ENCODE peak calls at places on chromosomes 1 and 21, in eight cellular contexts. One of them, this sample, is unnamed.
A peak's percentile ranks its signal among the peaks of the same experiment; 100 is the strongest.

GRCh38 chr1:58628987-58629598 is 52.0 kb upstream of the TACSTD2 start:
- DNase-seq in astrocyte of the cerebellum: no peak
- DNase-seq in A673: no peak
- DNase-seq in type B pancreatic cell: no peak
- DNase-seq in RWPE1: no peak
- DNase-seq in stomach: no peak
- DNase-seq in AG09319: no peak
- DNase-seq in left ventricle myocardium inferior: no peak
- DNase-seq in this sample: no peak

GRCh38 chr1:173112129-173112528 is 61.4 kb upstream of the TNFSF18 start:
- DNase-seq in RWPE1: no peak
- DNase-seq in stomach: no peak
- DNase-seq in A673: no peak
- DNase-seq in AG09319: no peak
- DNase-seq in astrocyte of the cerebellum: no peak
- DNase-seq in left ventricle myocardium inferior: no peak
- DNase-seq in type B pancreatic cell: no peak
- DNase-seq in this sample: no peak

GRCh38 chr1:62144238-62144831 is 50.3 kb upstream of the L1TD1 start:
- DNase-seq in left ventricle myocardium inferior: no peak
- DNase-seq in stomach: no peak
- DNase-seq in type B pancreatic cell: no peak
- DNase-seq in astrocyte of the cerebellum: peak; percentile 44
- DNase-seq in A673: peak; percentile 77
- DNase-seq in AG09319: peak; percentile 27
- DNase-seq in RWPE1: peak; percentile 18
- DNase-seq in this sample: no peak

GRCh38 chr1:211259596-211260126 is 495 bp downstream of the RCOR3 start:
- DNase-seq in left ventricle myocardium inferior: peak; percentile 64
- DNase-seq in A673: peak; percentile 75
- DNase-seq in type B pancreatic cell: no peak
- DNase-seq in RWPE1: peak; percentile 36
- DNase-seq in stomach: no peak
- DNase-seq in AG09319: peak; percentile 8
- DNase-seq in astrocyte of the cerebellum: peak; percentile 2
- DNase-seq in this sample: no peak

GRCh38 chr1:204904228-204904810 is 33.7 kb downstream of the NFASC start:
- DNase-seq in AG09319: no peak
- DNase-seq in A673: no peak
- DNase-seq in type B pancreatic cell: no peak
- DNase-seq in stomach: no peak
- DNase-seq in left ventricle myocardium inferior: no peak
- DNase-seq in RWPE1: no peak
- DNase-seq in astrocyte of the cerebellum: no peak
- DNase-seq in this sample: no peak

GRCh38 chr1:246265481-246265880 is 241.6 kb downstream of the SMYD3 start:
- DNase-seq in left ventricle myocardium inferior: no peak
- DNase-seq in type B pancreatic cell: no peak
- DNase-seq in AG09319: no peak
- DNase-seq in RWPE1: no peak
- DNase-seq in stomach: no peak
- DNase-seq in A673: no peak
- DNase-seq in astrocyte of the cerebellum: no peak
- DNase-seq in this sample: no peak

GRCh38 chr1:192477630-192478029 is 97.9 kb upstream of the RGS1 start:
- DNase-seq in AG09319: no peak
- DNase-seq in A673: peak; percentile 81
- DNase-seq in RWPE1: peak; percentile 48
- DNase-seq in stomach: no peak
- DNase-seq in astrocyte of the cerebellum: no peak
- DNase-seq in left ventricle myocardium inferior: no peak
- DNase-seq in type B pancreatic cell: no peak
- DNase-seq in this sample: no peak

GRCh38 chr1:228081144-228081543 is 1.4 kb upstream of the ARF1 start:
- DNase-seq in stomach: no peak
- DNase-seq in left ventricle myocardium inferior: peak; percentile 14
- DNase-seq in astrocyte of the cerebellum: no peak
- DNase-seq in type B pancreatic cell: no peak
- DNase-seq in A673: no peak
- DNase-seq in RWPE1: no peak
- DNase-seq in AG09319: no peak
- DNase-seq in this sample: no peak

GRCh38 chr21:46124083-46124925 is 26.4 kb downstream of the COL6A2 start:
- DNase-seq in RWPE1: no peak
- DNase-seq in astrocyte of the cerebellum: no peak
- DNase-seq in stomach: peak; percentile 21
- DNase-seq in AG09319: no peak
- DNase-seq in type B pancreatic cell: peak; percentile 57
- DNase-seq in left ventricle myocardium inferior: no peak
- DNase-seq in A673: no peak
- DNase-seq in this sample: peak; percentile 14

GRCh38 chr1:228360533-228361313 is 45.9 kb downstream of the TRIM11 start:
- DNase-seq in A673: no peak
- DNase-seq in stomach: no peak
- DNase-seq in AG09319: no peak
- DNase-seq in type B pancreatic cell: no peak
- DNase-seq in RWPE1: no peak
- DNase-seq in left ventricle myocardium inferior: peak; percentile 32
- DNase-seq in astrocyte of the cerebellum: no peak
- DNase-seq in this sample: no peak

GRCh38 chr1:23930861-23931471 is 17.8 kb upstream of the CNR2 start:
- DNase-seq in RWPE1: no peak
- DNase-seq in A673: peak; percentile 34
- DNase-seq in stomach: peak; percentile 13
- DNase-seq in AG09319: peak; percentile 67
- DNase-seq in type B pancreatic cell: no peak
- DNase-seq in left ventricle myocardium inferior: no peak
- DNase-seq in astrocyte of the cerebellum: no peak
- DNase-seq in this sample: no peak

GRCh38 chr1:84997667-84998600 is 1.0 kb upstream of the MCOLN2 start:
- DNase-seq in astrocyte of the cerebellum: no peak
- DNase-seq in left ventricle myocardium inferior: peak; percentile 14
- DNase-seq in A673: peak; percentile 34
- DNase-seq in AG09319: no peak
- DNase-seq in RWPE1: peak; percentile 9
- DNase-seq in stomach: no peak
- DNase-seq in type B pancreatic cell: no peak
- DNase-seq in this sample: no peak

DNA sequence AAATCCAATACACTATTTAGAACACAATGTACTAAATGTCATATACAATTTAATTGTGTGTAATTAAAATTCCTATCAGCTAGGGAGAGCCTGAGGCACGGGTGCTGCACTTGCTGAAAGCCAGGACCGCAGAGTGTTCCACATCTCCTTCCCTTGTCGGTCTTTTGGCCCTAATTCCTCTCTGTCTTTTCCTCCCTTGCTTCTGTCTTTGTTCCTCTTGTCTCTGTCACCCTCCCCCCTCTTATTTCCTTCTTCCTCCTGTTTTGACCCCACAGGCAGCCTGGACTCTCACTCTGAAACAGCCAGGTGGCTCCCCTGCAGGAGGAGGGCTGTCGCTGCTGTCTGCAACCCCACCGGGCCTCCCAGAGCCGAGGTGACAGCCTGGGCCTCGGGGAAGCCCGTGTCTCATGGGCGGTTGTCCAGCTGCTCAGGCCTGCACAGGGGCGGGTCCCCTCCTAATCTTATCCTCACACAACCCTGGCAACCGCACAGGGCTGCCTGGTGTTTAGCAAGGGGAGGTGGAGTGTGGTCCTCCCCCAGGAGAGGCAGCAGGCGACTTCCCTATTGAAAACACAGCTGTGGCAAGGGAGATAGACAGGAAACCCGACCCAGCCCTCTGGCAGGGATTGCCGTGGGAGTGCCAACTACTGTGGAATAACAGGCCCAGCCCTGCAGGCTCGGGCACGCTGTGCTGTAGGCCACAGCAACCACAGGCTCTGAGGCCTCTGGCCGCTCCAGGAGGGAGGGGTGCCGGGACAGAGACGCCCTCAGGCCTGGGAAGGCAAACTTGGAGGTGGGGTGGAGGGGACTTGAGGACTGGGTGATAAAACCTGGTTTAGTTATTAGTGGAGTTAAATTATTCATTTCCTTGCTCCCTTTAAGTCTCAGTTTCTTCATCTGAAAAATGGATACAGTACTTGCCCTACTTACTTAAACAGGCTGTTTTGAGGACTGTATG is 68.8 kb upstream of the WDR26 start:
- DNase-seq in left ventricle myocardium inferior: peak; percentile 94
- DNase-seq in AG09319: peak; percentile 87
- DNase-seq in A673: peak; percentile 94
- DNase-seq in stomach: peak; percentile 97
- DNase-seq in type B pancreatic cell: peak; percentile 70
- DNase-seq in astrocyte of the cerebellum: peak; percentile 66
- DNase-seq in RWPE1: peak; percentile 96
- DNase-seq in this sample: peak; percentile 43
- TF ChIP-seq CTCF in left ventricle myocardium inferior: peak; percentile 47
- TF ChIP-seq CTCF in AG09319: no peak
- TF ChIP-seq CTCF in A673: peak; percentile 25
- TF ChIP-seq CTCF in stomach: no peak
- TF ChIP-seq CTCF in type B pancreatic cell: peak; percentile 51
- TF ChIP-seq CTCF in astrocyte of the cerebellum: peak; percentile 29
- TF ChIP-seq CTCF in RWPE1: no peak
- TF ChIP-seq CTCF in this sample: no peak

DNA sequence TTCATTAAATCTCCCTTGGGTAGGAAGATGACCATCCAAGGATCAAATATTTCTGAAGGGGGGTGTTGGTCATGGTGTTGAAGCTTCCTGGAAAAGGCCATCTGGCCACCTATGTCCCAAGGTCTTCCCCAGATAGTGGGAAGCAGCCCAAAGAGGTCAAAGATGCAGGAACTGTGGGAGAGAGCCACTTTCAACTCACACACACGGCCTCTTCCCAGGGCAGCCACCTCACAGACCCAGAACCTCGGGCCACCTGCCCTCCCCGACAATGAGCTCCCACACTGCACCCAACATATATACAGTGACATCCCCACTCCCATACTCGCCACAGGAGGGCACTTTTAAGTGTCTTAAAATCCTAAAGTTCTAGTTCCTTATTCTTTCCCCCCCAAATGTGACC is 164.5 kb upstream of the ETV3 start:
- DNase-seq in type B pancreatic cell: no peak
- DNase-seq in A673: no peak
- DNase-seq in left ventricle myocardium inferior: no peak
- DNase-seq in astrocyte of the cerebellum: no peak
- DNase-seq in RWPE1: no peak
- DNase-seq in AG09319: no peak
- DNase-seq in stomach: no peak
- DNase-seq in this sample: no peak
- TF ChIP-seq CTCF in type B pancreatic cell: no peak
- TF ChIP-seq CTCF in A673: no peak
- TF ChIP-seq CTCF in left ventricle myocardium inferior: no peak
- TF ChIP-seq CTCF in astrocyte of the cerebellum: no peak
- TF ChIP-seq CTCF in RWPE1: no peak
- TF ChIP-seq CTCF in AG09319: no peak
- TF ChIP-seq CTCF in stomach: no peak
- TF ChIP-seq CTCF in this sample: no peak

DNA sequence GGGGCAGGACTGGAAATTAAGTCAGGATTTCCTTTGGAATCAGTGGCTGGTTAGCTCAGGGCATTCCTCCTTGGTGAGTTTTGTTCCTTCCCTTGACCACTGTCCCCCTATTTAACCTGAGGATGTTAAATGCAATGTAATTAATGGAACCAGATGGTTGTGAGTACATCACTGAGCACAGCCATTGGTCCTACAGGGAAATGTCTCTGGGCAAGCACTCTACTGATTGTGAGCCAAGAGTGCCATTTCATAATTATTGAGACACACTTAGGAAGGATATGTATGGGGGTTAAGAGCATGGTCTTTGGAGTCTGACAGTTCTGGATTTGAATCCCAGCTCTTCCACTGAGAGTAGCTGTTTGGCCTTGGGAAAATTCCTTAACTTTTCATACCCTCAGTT is 74.4 kb downstream of the SPAG17 start:
- DNase-seq in A673: no peak
- DNase-seq in AG09319: no peak
- DNase-seq in type B pancreatic cell: no peak
- DNase-seq in astrocyte of the cerebellum: no peak
- DNase-seq in left ventricle myocardium inferior: no peak
- DNase-seq in stomach: no peak
- DNase-seq in RWPE1: no peak
- DNase-seq in this sample: no peak
- TF ChIP-seq CTCF in A673: no peak
- TF ChIP-seq CTCF in AG09319: no peak
- TF ChIP-seq CTCF in type B pancreatic cell: no peak
- TF ChIP-seq CTCF in astrocyte of the cerebellum: no peak
- TF ChIP-seq CTCF in left ventricle myocardium inferior: no peak
- TF ChIP-seq CTCF in stomach: no peak
- TF ChIP-seq CTCF in RWPE1: no peak
- TF ChIP-seq CTCF in this sample: no peak

GRCh38 chr1:47178665-47179022 is 11.2 kb downstream of the PDZK1IP1 start:
- DNase-seq in left ventricle myocardium inferior: no peak
- DNase-seq in AG09319: no peak
- DNase-seq in type B pancreatic cell: peak; percentile 53
- DNase-seq in A673: no peak
- DNase-seq in astrocyte of the cerebellum: no peak
- DNase-seq in stomach: peak; percentile 24
- DNase-seq in RWPE1: no peak
- DNase-seq in this sample: no peak

GRCh38 chr1:47174621-47175020 is 15.2 kb downstream of the PDZK1IP1 start:
- DNase-seq in left ventricle myocardium inferior: no peak
- DNase-seq in RWPE1: no peak
- DNase-seq in type B pancreatic cell: no peak
- DNase-seq in AG09319: no peak
- DNase-seq in A673: no peak
- DNase-seq in stomach: peak; percentile 7
- DNase-seq in astrocyte of the cerebellum: no peak
- DNase-seq in this sample: no peak

GRCh38 chr1:47178020-47178419 is 11.8 kb downstream of the PDZK1IP1 start:
- DNase-seq in left ventricle myocardium inferior: no peak
- DNase-seq in type B pancreatic cell: no peak
- DNase-seq in A673: no peak
- DNase-seq in AG09319: no peak
- DNase-seq in stomach: peak; percentile 16
- DNase-seq in astrocyte of the cerebellum: no peak
- DNase-seq in RWPE1: no peak
- DNase-seq in this sample: no peak

GRCh38 chr1:47172782-47173181 is 17.1 kb downstream of the PDZK1IP1 start:
- DNase-seq in astrocyte of the cerebellum: no peak
- DNase-seq in left ventricle myocardium inferior: no peak
- DNase-seq in A673: no peak
- DNase-seq in RWPE1: no peak
- DNase-seq in stomach: no peak
- DNase-seq in type B pancreatic cell: no peak
- DNase-seq in AG09319: no peak
- DNase-seq in this sample: no peak

DNA sequence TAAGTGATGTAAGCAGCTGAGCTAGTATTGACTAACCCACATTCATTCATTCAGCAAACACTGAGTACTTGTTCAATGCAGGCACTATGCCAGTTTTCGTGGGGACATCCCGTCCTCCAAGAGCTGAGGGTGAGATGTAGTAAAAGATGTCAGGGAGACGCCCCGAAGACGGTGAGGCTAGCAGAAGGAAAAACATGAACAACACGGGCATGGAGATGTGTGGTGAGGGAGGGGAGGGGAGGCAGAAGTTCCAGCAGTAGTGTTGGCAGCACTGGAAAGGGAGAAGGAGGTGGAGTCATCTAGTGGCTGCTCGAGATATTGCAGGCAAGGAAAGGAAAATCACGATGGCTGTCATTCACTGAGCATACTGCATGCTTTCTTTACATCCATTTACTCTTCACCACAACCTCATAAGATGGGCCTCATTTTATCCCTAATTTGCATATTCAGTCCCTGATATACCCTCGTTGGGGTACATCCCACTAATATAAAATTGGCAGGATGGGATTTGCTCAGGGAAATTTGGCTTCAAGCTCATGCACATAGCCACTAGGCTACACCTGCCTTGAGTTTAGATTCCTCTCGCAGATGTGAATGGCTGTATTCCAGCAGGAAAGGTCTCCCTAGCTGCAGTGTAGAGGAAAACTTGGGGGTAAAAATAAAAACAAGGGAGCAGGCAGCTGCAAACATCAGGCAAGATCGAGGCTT is 14.5 kb downstream of the PDZK1IP1 start:
- DNase-seq in A673: peak; percentile 74
- DNase-seq in left ventricle myocardium inferior: no peak
- DNase-seq in AG09319: no peak
- DNase-seq in type B pancreatic cell: peak; percentile 66
- DNase-seq in astrocyte of the cerebellum: peak; percentile 19
- DNase-seq in RWPE1: peak; percentile 74
- DNase-seq in stomach: peak; percentile 57
- DNase-seq in this sample: no peak
- TF ChIP-seq CTCF in A673: peak; percentile 92
- TF ChIP-seq CTCF in left ventricle myocardium inferior: peak; percentile 96
- TF ChIP-seq CTCF in AG09319: peak; percentile 96
- TF ChIP-seq CTCF in type B pancreatic cell: peak; percentile 89
- TF ChIP-seq CTCF in astrocyte of the cerebellum: peak; percentile 100
- TF ChIP-seq CTCF in RWPE1: peak; percentile 98
- TF ChIP-seq CTCF in stomach: peak; percentile 94
- TF ChIP-seq CTCF in this sample: no peak